ENCODE peak calls at places on chromosomes 7 and 10, in five cellular contexts. H, X, M, N and K are unnamed samples.

GRCh38 chr7:124497209-124497608 is 268.4 kb downstream of the GPR37 start:
- DNase-seq in M (no peak), H (no peak), N (no peak), X (no peak), K (no peak)

GRCh38 chr7:47357398-47357797 is 224.5 kb downstream of the TNS3 start:
- DNase-seq in M (no peak), X (peak; percentile 49), N (no peak), H (no peak), K (no peak)

GRCh38 chr10:12622691-12623090 is 273.3 kb downstream of the CAMK1D start:
- DNase-seq in H (no peak), X (no peak), M (no peak), N (no peak), K (no peak)

GRCh38 chr10:3137958-3138726 is 34.4 kb downstream of the PITRM1 start:
- DNase-seq in H (no peak), X (no peak), M (no peak), N (no peak), K (no peak)

GRCh38 chr7:118013252-118014010 is 140.2 kb upstream of the CTTNBP2 start:
- DNase-seq in X (no peak), H (no peak), M (no peak), N (no peak), K (no peak)

GRCh38 chr10:20795391-20795790 is 101.7 kb downstream of the NEBL start:
- DNase-seq in N (no peak), M (no peak), H (no peak), X (no peak), K (no peak)

GRCh38 chr10:110395350-110396283 is 90.9 kb upstream of the SMNDC1 start:
- DNase-seq in H (peak; percentile 98), X (no peak), N (peak; percentile 78), M (peak; percentile 97), K (peak; percentile 98)

GRCh38 chr7:100444311-100445278 is 8.3 kb upstream of the PPP1R35 start:
- DNase-seq in N (peak; percentile 65), H (peak; percentile 43), X (no peak), M (peak; percentile 30), K (peak; percentile 89)

GRCh38 chr10:128310966-128311658 is 184.9 kb upstream of the MKI67 start:
- DNase-seq in N (no peak), X (peak; percentile 82), M (no peak), H (no peak), K (no peak)

GRCh38 chr10:2888403-2889004 is 178.8 kb upstream of the PFKP start:
- DNase-seq in H (no peak), N (no peak), X (peak; percentile 53), M (no peak), K (no peak)

GRCh38 chr10:31604646-31605170 is 285.7 kb downstream of the ZEB1 start:
- DNase-seq in H (no peak), N (no peak), X (no peak), M (no peak), K (no peak)

GRCh38 chr7:113797420-113797995 is 121.3 kb downstream of the PPP1R3A start:
- DNase-seq in M (peak; percentile 25), N (no peak), H (no peak), X (no peak), K (no peak)

GRCh38 chr10:112842832-112843360 is 107.2 kb upstream of the TCF7L2 start:
- DNase-seq in M (peak; percentile 1), H (no peak), N (peak; percentile 8), X (no peak), K (peak; percentile 16)

GRCh38 chr7:37961251-37961650 is 40.8 kb downstream of the EPDR1 start:
- DNase-seq in N (no peak), X (no peak), H (no peak), M (no peak), K (no peak)

GRCh38 chr10:126598009-126598408 is 72.5 kb downstream of the C10orf90 start:
- DNase-seq in M (peak; percentile 26), H (peak; percentile 49), N (peak; percentile 31), X (no peak), K (peak; percentile 45)
- TF ChIP-seq CTCF in M (peak; percentile 76), H (peak; percentile 48), N (peak; percentile 56), X (no peak), K (peak; percentile 65)

GRCh38 chr10:124650263-124650662 is 93.9 kb downstream of the FAM53B start:
- DNase-seq in N (no peak), X (no peak), M (no peak), H (no peak), K (no peak)

GRCh38 chr10:124647421-124648130 is 96.6 kb downstream of the FAM53B start:
- DNase-seq in N (peak; percentile 39), M (no peak), H (peak; percentile 21), X (peak; percentile 95), K (peak; percentile 35)

GRCh38 chr10:124649209-124649608 is 95.0 kb downstream of the FAM53B start:
- DNase-seq in X (no peak), H (no peak), N (no peak), M (no peak), K (peak; percentile 79)

GRCh38 chr10:124648131-124648475 is 96.1 kb downstream of the FAM53B start:
- DNase-seq in H (no peak), X (no peak), N (no peak), M (no peak), K (no peak)

DNA sequence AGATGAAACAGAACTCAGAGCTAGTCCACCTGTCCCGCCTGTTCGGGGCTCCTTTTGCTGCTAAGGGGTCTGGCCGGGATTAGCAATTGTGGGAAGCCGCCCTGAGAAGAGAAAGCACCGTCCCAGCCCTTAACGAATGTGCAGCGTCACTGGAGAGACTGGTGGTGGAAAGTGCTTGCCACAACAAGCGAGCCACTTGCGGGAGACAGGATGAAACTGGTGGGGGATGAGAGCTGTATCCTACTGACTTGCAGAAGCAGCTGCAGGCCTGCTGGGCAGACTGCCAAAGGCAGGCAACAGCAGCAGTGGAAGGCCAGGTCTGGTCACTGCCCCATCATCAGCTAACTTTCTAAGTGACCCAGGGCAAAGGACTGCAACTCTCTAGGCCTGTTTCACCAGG is 95.4 kb downstream of the FAM53B start:
- DNase-seq in N (peak; percentile 71), H (no peak), M (peak; percentile 87), X (no peak), K (peak; percentile 86)
- H3K4me3 ChIP-seq in N (no peak overlapping the region), H (no peak overlapping the region), M (no peak overlapping the region), X (no peak overlapping the region), K (no peak overlapping the region)

GRCh38 chr7:23380961-23381360 is 81.8 kb downstream of the MALSU1 start:
- DNase-seq in X (no peak), N (no peak), M (peak; percentile 18), H (no peak), K (no peak)
- TF ChIP-seq CTCF in X (no peak), N (no peak), M (no peak), H (no peak), K (no peak)

GRCh38 chr10:71212249-71213126 is at the start of gene UNC5B:
- DNase-seq in X (peak; percentile 97), H (peak; percentile 80), M (peak; percentile 90), N (peak; percentile 88), K (peak; percentile 89)
- H3K4me3 ChIP-seq in X (peak within 1 kb of the TSS; percentile 57), H (peak within 1 kb of the TSS; percentile 60), M (peak within 1 kb of the TSS; percentile 87), N (peak within 1 kb of the TSS; percentile 74), K (peak within 1 kb of the TSS; percentile 97)

GRCh38 chr10:75294518-75294865 is 58.7 kb upstream of the COMTD1 start:
- DNase-seq in X (no peak), N (no peak), H (peak; percentile 23), M (no peak), K (no peak)

GRCh38 chr10:75293456-75293840 is 57.7 kb upstream of the COMTD1 start:
- DNase-seq in X (no peak), N (no peak), H (no peak), M (peak; percentile 7), K (no peak)

GRCh38 chr10:75295901-75296441 is 60.2 kb upstream of the COMTD1 start:
- DNase-seq in X (peak; percentile 89), M (peak; percentile 40), N (no peak), H (no peak), K (no peak)

GRCh38 chr10:75294031-75294437 is 58.3 kb upstream of the COMTD1 start:
- DNase-seq in H (no peak), N (no peak), X (peak; percentile 85), M (peak; percentile 8), K (no peak)

DNA sequence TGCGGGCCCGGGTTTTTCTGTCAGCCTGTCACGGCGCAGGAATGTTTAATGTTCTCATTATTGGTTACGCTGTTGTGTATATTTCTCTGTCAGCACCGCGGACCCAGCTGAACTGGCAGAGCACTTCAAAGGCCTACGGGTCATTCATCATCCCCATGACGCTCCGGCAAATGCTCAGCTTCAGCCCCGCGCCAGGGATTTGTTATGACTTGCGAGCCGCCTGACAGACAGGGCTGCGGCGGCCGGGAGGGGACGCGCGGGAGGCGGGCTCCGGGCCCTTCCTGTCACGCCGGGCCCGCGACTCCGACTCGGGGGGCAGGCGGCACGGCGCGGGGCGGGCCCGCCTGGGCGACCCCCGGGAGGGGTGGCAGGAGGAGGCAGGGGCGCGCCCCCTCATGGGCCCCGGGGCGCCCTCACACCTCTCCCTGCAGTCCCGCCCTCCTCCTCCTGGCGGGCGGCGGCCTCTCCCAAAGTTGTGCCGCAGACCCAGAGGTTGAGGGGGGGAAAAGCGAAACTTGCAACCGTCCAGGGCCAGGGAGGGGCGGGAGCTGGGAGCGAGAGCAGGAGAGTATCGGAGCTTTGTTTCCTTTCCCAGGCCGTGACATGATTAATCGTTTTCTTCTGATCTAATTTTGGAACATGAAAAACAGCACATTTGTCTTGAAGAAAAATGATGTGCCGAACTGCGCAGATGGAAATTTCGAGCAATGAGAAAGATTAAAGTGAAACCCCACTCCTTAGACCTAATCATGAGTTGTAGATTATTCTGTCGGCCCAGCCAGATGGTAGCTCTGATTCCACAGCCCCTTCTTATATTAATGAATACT is 59.3 kb upstream of the COMTD1 start:
- DNase-seq in X (peak; percentile 96), N (peak; percentile 82), M (peak; percentile 95), H (peak; percentile 84), K (peak; percentile 82)
- TF ChIP-seq CTCF in X (no peak), N (no peak), M (no peak), H (peak; percentile 23), K (no peak)

DNA sequence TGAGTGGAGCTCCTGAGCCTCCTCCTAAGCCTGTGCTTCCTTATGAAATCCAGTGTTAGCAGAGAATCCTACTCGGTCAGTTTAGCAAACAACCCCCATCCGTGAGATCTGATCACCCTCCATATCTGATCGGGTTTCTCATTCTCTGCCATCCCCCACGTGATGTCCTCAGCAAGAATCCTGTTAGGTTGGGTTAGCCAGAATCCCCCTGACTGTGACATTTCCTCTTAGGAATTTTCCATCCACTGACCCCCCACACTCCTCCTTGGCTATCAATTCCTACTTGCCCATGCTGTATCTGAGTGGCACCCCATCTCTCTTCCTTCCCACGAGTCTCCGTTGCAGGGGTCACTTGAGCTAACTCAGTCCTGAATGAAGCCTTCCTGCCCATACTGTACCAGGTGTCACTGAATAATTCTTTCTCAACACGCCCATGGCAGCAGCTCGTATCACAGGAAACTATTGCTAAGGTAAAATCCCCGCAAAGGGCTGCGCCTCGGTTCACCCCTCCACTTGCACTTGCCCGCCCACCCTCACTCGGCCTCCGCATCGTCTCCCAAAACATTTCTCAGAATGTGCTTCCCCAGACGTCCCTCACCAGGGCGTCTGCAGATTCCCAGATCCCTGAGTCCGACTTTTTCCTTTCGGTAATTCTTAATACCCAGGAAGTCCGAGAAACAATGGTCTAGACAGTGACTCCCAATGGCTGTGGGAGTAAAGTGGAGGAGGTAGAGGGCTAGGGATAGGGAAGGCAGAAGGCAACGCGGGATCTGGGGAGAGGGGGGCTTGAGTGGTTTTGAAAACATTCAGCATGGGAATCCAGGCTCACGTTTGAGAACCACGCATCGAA is 44.0 kb downstream of the MYOF start:
- DNase-seq in N (peak; percentile 64), M (peak; percentile 85), H (peak; percentile 45), X (no peak), K (peak; percentile 72)
- H3K4me3 ChIP-seq in N (peak overlapping the region; percentile 42), M (peak overlapping the region; percentile 16), H (no peak overlapping the region), X (no peak overlapping the region), K (peak overlapping the region; percentile 25)